ENCODE peak calls at places on chromosomes 1 and 21, in ten cellular contexts. S, B, M, E, V, U, D, K, R and J are unnamed samples.

GRCh38 chr1:221806984-221807383 is 65.1 kb upstream of the DUSP10 start:
- DNase-seq in K (no peak), V (no peak), D (no peak), E (no peak), B (no peak), R (no peak), M (no peak), S (no peak), U (peak; percentile 40), J (no peak)

GRCh38 chr1:84277343-84278059 is 24.0 kb upstream of the SAMD13 start:
- DNase-seq in M (no peak), E (no peak), V (peak; percentile 42), S (no peak), K (no peak), R (no peak), D (no peak), B (no peak), U (no peak), J (no peak)

GRCh38 chr1:9322845-9323244 is 30.2 kb downstream of the SPSB1 start:
- DNase-seq in E (no peak), D (no peak), M (no peak), V (no peak), B (no peak), U (no peak), K (no peak), S (no peak), R (no peak), J (peak; percentile 29)

GRCh38 chr21:34073032-34073748 is at the start of the genes MRPS6 and SLC5A3:
- DNase-seq in V (peak; percentile 91), D (peak; percentile 63), M (peak; percentile 83), K (peak; percentile 70), B (peak; percentile 85), E (peak; percentile 71), R (peak; percentile 11), U (peak; percentile 85), S (peak; percentile 52), J (peak; percentile 80)

GRCh38 chr1:93702102-93702827 is 20.6 kb upstream of the BCAR3 start:
- DNase-seq in K (no peak), B (no peak), D (no peak), E (no peak), S (no peak), U (no peak), M (peak; percentile 20), R (no peak), V (no peak), J (peak; percentile 58)

GRCh38 chr21:16330340-16331319 is 600.8 kb downstream of the USP25 start:
- DNase-seq in V (peak; percentile 90), K (peak; percentile 72), S (no peak), D (peak; percentile 24), E (no peak), U (peak; percentile 2), B (peak; percentile 76), R (no peak), M (peak; percentile 75), J (peak; percentile 70)

GRCh38 chr1:46408356-46409062 is 14.4 kb downstream of the FAAH start:
- DNase-seq in K (no peak), E (no peak), V (no peak), M (no peak), D (no peak), U (no peak), B (no peak), S (no peak), R (no peak), J (no peak)

GRCh38 chr1:40383095-40383487 is 9.6 kb downstream of the SMAP2 start:
- DNase-seq in E (no peak), V (peak; percentile 89), B (peak; percentile 67), R (no peak), K (no peak), S (no peak), D (no peak), M (no peak), U (no peak), J (peak; percentile 31)

GRCh38 chr1:118931876-118932275 is 56.3 kb downstream of the TBX15 start:
- DNase-seq in D (no peak), V (no peak), E (no peak), B (no peak), S (no peak), K (no peak), M (no peak), U (no peak), R (peak; percentile 16), J (no peak)

GRCh38 chr1:111476761-111477309 is 3.1 kb downstream of the C1orf162 start:
- DNase-seq in R (no peak), S (peak; percentile 24), M (no peak), V (peak; percentile 71), D (no peak), K (no peak), U (peak; percentile 22), B (no peak), E (peak; percentile 16), J (peak; percentile 69)

GRCh38 chr1:45018599-45019230 is 6.7 kb downstream of the UROD start:
- DNase-seq in D (peak; percentile 9), V (peak; percentile 62), U (peak; percentile 36), S (peak; percentile 29), E (peak; percentile 32), M (peak; percentile 75), K (peak; percentile 43), B (peak; percentile 71), R (peak; percentile 85), J (peak; percentile 70)

GRCh38 chr1:245173446-245174178 is 18.8 kb downstream of the KIF26B start:
- DNase-seq in E (no peak), R (no peak), M (no peak), B (no peak), U (no peak), D (no peak), S (no peak), K (no peak), V (no peak), J (peak; percentile 29)

GRCh38 chr1:176141449-176141848 is 65.6 kb downstream of the COP1 start:
- DNase-seq in V (peak; percentile 48), D (no peak), S (no peak), R (no peak), M (no peak), B (no peak), E (no peak), K (no peak), U (no peak), J (no peak)

GRCh38 chr1:229209816-229210215 is 61.1 kb upstream of the RAB4A start:
- DNase-seq in B (no peak), K (no peak), U (no peak), E (no peak), R (no peak), V (no peak), S (no peak), M (no peak), D (no peak), J (no peak)

GRCh38 chr1:163673756-163674155 is 352.0 kb downstream of the NUF2 start:
- DNase-seq in U (no peak), V (no peak), R (no peak), K (no peak), S (no peak), M (no peak), D (no peak), E (no peak), B (no peak), J (no peak)

GRCh38 chr21:31490471-31490870 is 146.4 kb upstream of the TIAM1 start:
- DNase-seq in K (no peak), E (no peak), S (no peak), U (no peak), B (no peak), V (peak; percentile 10), R (no peak), D (no peak), M (no peak), J (no peak)

GRCh38 chr1:98452162-98452561 is 209.4 kb upstream of the SNX7 start:
- DNase-seq in U (no peak), R (no peak), E (no peak), V (peak; percentile 15), D (no peak), S (no peak), B (no peak), K (no peak), M (no peak), J (peak; percentile 57)

GRCh38 chr1:38210612-38211177 is 164.1 kb upstream of the POU3F1 start:
- DNase-seq in U (no peak), E (no peak), K (no peak), D (no peak), R (no peak), B (no peak), S (no peak), M (no peak), V (no peak), J (no peak)

GRCh38 chr1:86429830-86430229 is 5.9 kb downstream of the CLCA2 start:
- DNase-seq in K (peak; percentile 49), V (peak; percentile 90), M (peak; percentile 96), D (no peak), U (no peak), E (no peak), B (peak; percentile 94), R (no peak), S (no peak), J (no peak)

GRCh38 chr1:196063307-196063706 is 544.9 kb downstream of the KCNT2 start:
- DNase-seq in U (no peak), E (no peak), D (no peak), K (peak; percentile 85), V (no peak), M (peak; percentile 63), R (no peak), S (no peak), B (peak; percentile 9), J (no peak)

GRCh38 chr1:51316764-51317120 is 13.6 kb downstream of the TTC39A start:
- DNase-seq in M (no peak), R (peak; percentile 69), S (no peak), V (no peak), E (no peak), B (no peak), K (no peak), D (no peak), U (no peak), J (no peak)

GRCh38 chr1:180680558-180681144 is 48.8 kb downstream of the XPR1 start:
- DNase-seq in V (no peak), D (no peak), E (no peak), R (no peak), K (no peak), M (peak; percentile 50), U (no peak), B (peak; percentile 74), S (no peak), J (no peak)

GRCh38 chr1:10912441-10912840 is 100.0 kb upstream of the TARDBP start:
- DNase-seq in V (no peak), B (no peak), R (no peak), S (no peak), K (no peak), M (no peak), D (no peak), E (no peak), U (no peak), J (no peak)

GRCh38 chr1:225425211-225425786 is 2.5 kb downstream of the LBR start:
- DNase-seq in E (no peak), V (peak; percentile 34), U (peak; percentile 26), K (no peak), S (no peak), D (no peak), R (no peak), M (peak; percentile 85), B (peak; percentile 79), J (no peak)

GRCh38 chr1:40837601-40838000 is 24.6 kb downstream of the CITED4 start:
- DNase-seq in M (no peak), U (no peak), S (no peak), K (no peak), D (no peak), R (no peak), B (no peak), V (no peak), E (no peak), J (no peak)

GRCh38 chr1:150236614-150236934 is 662 bp upstream of the ANP32E start:
- DNase-seq in K (no peak), S (no peak), E (no peak), D (peak; percentile 63), B (no peak), V (no peak), M (no peak), R (no peak), U (no peak), J (no peak)

GRCh38 chr1:198156745-198157240 is at the start of gene NEK7:
- DNase-seq in E (peak; percentile 39), M (peak; percentile 92), D (peak; percentile 29), K (peak; percentile 91), U (peak; percentile 72), S (peak; percentile 40), B (peak; percentile 90), V (peak; percentile 92), R (peak; percentile 17), J (peak; percentile 87)

GRCh38 chr1:96840396-96840795 is 118.8 kb downstream of the PTBP2 start:
- DNase-seq in K (no peak), E (no peak), M (no peak), S (no peak), U (no peak), D (no peak), B (no peak), R (no peak), V (no peak), J (no peak)